ENCODE peak calls at places on chromosomes 16 and 17, in eight cellular contexts. S, F, M, L, J, R, Q and V are unnamed samples. For H3K27me3, the result is how much of the 10 kb centered on the place peaks cover.

GRCh38 chr16:11170696-11171447 is 85.1 kb downstream of the SOCS1 start:
- DNase-seq in S (no peak), F (peak), M (no peak), L (no peak), J (no peak), R (no peak), Q (no peak), V (no peak)

GRCh38 chr17:28043296-28043695 is 819 bp downstream of the NLK start:
- DNase-seq in S (no peak), F (no peak), M (no peak), L (no peak), J (no peak), R (no peak), Q (no peak), V (no peak)

GRCh38 chr16:1437606-1438005 is 6.7 kb downstream of the PERCC1 start:
- DNase-seq in S (no peak), F (no peak), M (no peak), L (no peak), J (no peak), R (no peak), Q (no peak), V (no peak)

GRCh38 chr17:1625507-1626080 is 3.0 kb downstream of the SLC43A2 start:
- DNase-seq in S (no peak), F (no peak), M (no peak), L (no peak), J (no peak), R (no peak), Q (no peak), V (no peak)

GRCh38 chr16:75559002-75559401 is 3.0 kb upstream of the TMEM231 start:
- DNase-seq in S (no peak), F (no peak), M (peak), L (no peak), J (no peak), R (no peak), Q (no peak), V (no peak)

GRCh38 chr17:7354262-7354781 is 634 bp upstream of the TMEM95 start:
- DNase-seq in S (no peak), F (no peak), M (peak), L (no peak), J (no peak), R (peak), Q (peak), V (no peak)

GRCh38 chr17:57517216-57517518 is 227.9 kb downstream of the CCDC182 start:
- DNase-seq in S (no peak), F (no peak), M (no peak), L (no peak), J (no peak), R (no peak), Q (no peak), V (no peak)

GRCh38 chr16:1055557-1055924 is 17.0 kb upstream of the SSTR5 start:
- DNase-seq in S (no peak), F (no peak), M (no peak), L (no peak), J (no peak), R (no peak), Q (no peak), V (no peak)

GRCh38 chr17:57954421-57955182 is 610 bp downstream of the CUEDC1 start:
- DNase-seq in S (peak), F (peak), M (peak), L (peak), J (no peak), R (no peak), Q (peak), V (no peak)

GRCh38 chr16:67862623-67863583 is 9.9 kb upstream of the EDC4 start:
- DNase-seq in S (peak), F (no peak), M (no peak), L (peak), J (no peak), R (no peak), Q (no peak), V (no peak)

GRCh38 chr17:50037321-50038107 is 18.4 kb upstream of the ITGA3 start:
- DNase-seq in S (peak), F (no peak), M (peak), L (no peak), J (no peak), R (no peak), Q (peak), V (no peak)

GRCh38 chr17:73561066-73561465 is 83.2 kb downstream of the SDK2 start:
- DNase-seq in S (no peak), F (no peak), M (no peak), L (no peak), J (no peak), R (no peak), Q (no peak), V (no peak)

GRCh38 chr17:73559532-73559931 is 84.7 kb downstream of the SDK2 start:
- DNase-seq in S (no peak), F (no peak), M (no peak), L (no peak), J (no peak), R (peak), Q (no peak), V (no peak)

GRCh38 chr17:73564856-73565255 is 79.4 kb downstream of the SDK2 start:
- DNase-seq in S (no peak), F (no peak), M (peak), L (no peak), J (no peak), R (no peak), Q (peak), V (no peak)

GRCh38 chr17:73560661-73561060 is 83.6 kb downstream of the SDK2 start:
- DNase-seq in S (no peak), F (no peak), M (no peak), L (no peak), J (no peak), R (no peak), Q (no peak), V (no peak)

DNA sequence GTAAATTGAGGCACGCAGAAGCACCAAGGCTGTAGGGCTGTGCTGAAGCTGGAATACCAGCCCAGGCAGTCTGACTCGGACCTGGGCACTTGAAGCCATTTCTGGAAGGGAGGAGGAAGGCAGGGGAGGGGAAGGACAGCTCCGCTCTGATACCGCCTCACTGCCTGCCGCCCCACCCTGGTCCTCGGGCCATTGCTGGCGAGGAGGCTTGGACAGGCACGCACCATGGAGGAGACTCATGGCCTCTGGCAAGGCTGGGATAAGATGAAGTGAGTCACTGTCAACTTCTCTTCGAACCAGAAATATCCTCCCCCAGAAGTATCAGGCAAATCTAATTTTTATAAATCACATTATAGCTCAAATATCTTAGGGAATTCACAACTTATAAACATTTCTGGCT is 81.3 kb downstream of the SDK2 start:
- DNase-seq in S (no peak), F (no peak), M (peak), L (no peak), J (no peak), R (peak), Q (no peak), V (no peak)
- H3K27me3 ChIP-seq in S (under half), F (under half), M (under half), L (under half), J (under half), R (under half), Q (under half), V (under half)

GRCh38 chr17:47895856-47896671 is at the start of gene SP2:
- DNase-seq in S (peak), F (peak), M (peak), L (peak), J (peak), R (peak), Q (peak), V (peak)
- TF ChIP-seq CTCF in S (no peak), F (peak), M (no peak), L (peak), J (no peak), R (no peak), Q (peak), V (no peak)

GRCh38 chr17:40484285-40484972 is 17.0 kb downstream of the TNS4 start:
- DNase-seq in S (no peak), F (no peak), M (no peak), L (no peak), J (no peak), R (no peak), Q (no peak), V (no peak)
- H3K27me3 ChIP-seq in S (under half), F (under half), M (under half), L (under half), J (under half), R (under half), Q (under half), V (under half)

DNA sequence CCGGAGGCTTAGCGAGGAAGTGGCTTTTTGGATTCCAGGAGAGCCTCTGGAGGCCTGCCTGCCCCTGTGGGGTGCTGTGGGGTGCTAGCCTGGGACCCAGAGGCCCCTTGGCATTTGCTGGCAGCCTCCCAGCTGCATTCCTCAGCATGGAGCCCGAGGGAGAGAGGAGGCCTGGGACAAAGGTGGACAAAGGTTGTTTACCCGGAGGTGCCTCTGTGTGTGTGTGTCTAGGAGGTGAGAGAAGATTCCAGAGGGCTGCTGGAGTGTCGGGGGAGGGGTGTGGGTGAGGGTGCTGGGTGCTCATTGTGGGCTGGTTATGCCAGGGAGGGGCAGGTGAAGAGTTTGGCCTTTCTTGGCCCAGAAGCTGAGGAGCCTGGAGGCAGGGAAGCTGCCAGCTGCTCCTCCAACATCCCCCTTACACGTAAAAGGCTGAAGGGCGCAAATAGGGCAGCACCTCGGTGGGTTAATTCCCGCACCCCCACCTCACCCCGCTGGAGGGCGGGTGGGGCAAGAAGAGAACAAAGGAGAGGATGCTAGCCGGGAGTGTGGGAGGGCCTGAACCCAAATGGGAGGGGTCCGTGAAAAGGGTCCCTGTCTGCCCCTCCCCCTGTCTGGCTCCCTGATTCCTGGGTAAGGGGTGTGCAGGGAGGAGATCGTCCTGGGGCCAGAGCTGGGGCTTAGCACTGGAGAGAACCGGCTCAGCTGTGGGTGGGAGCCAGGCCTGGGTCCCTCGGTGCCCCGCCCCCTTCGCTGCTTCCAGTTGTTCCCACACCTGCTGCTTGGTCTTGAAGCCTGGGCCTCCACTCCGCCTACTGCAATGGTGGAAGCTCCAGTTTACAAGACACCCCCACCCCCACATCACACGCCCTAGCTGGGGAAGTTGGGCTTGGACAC is 9.9 kb downstream of the HEXIM2 start:
- DNase-seq in S (peak), F (peak), M (peak), L (peak), J (no peak), R (peak), Q (peak), V (no peak)
- TF ChIP-seq CTCF in S (no peak), F (no peak), M (no peak), L (no peak), J (no peak), R (no peak), Q (no peak), V (no peak)

GRCh38 chr16:31110106-31111034 is 2.2 kb downstream of the BCKDK start:
- DNase-seq in S (no peak), F (no peak), M (peak), L (no peak), J (no peak), R (peak), Q (no peak), V (no peak)

GRCh38 chr16:31114468-31114867 is 3.0 kb upstream of the KAT8 start:
- DNase-seq in S (no peak), F (no peak), M (no peak), L (no peak), J (no peak), R (no peak), Q (no peak), V (no peak)

GRCh38 chr16:31113420-31114124 is 3.9 kb upstream of the KAT8 start:
- DNase-seq in S (no peak), F (no peak), M (peak), L (no peak), J (no peak), R (no peak), Q (no peak), V (peak)

GRCh38 chr16:31111881-31112466 is 3.8 kb downstream of the BCKDK start:
- DNase-seq in S (no peak), F (peak), M (no peak), L (no peak), J (no peak), R (peak), Q (no peak), V (no peak)

GRCh38 chr16:31112711-31113419 is 4.6 kb upstream of the KAT8 start:
- DNase-seq in S (peak), F (no peak), M (no peak), L (no peak), J (no peak), R (no peak), Q (no peak), V (no peak)
- H3K27me3 ChIP-seq in S (under half), F (under half), M (under half), L (under half), J (under half), R (under half), Q (under half), V (under half)

DNA sequence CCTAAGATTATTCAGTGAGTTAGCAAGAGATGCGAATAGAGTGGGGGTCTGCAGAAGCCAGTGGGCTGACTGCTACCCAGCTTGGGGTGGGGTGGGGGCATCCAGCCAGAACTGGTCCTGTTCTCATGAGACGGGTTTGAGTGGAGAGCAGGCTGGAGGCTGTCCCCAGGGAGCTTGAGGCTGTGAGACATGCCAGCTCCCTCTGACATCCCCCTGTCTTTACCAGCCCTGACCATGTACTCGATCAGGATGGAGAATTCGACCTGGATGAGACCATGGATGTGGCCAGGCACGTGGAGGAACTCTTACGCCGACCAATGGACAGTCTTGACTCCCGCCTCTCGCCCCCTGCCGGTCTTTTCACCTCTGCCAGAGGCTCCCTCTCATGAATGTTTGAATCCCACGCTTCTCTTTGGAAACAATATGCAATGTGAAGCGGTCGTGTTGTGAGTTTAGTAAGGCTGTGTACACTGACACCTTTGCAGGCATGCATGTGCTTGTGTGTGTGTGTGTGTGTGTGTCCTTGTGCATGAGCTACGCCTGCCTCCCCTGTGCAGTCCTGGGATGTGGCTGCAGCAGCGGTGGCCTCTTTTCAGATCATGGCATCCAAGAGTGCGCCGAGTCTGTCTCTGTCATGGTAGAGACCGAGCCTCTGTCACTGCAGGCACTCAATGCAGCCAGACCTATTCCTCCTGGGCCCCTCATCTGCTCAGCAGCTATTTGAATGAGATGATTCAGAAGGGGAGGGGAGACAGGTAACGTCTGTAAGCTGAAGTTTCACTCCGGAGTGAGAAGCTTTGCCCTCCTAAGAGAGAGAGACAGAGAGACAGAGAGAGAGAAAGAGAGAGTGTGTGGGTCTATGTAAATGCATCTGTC is 22.2 kb downstream of the STAT5A start:
- DNase-seq in S (peak), F (no peak), M (no peak), L (no peak), J (no peak), R (no peak), Q (no peak), V (no peak)
- TF ChIP-seq CTCF in S (no peak), F (no peak), M (no peak), L (no peak), J (no peak), R (no peak), Q (no peak), V (peak)